ENCODE peak calls at places on chromosomes 6 and 20, in five cellular contexts. One of them, this sample, is unnamed.

GRCh38 chr6:37021356-37022129 is 16.1 kb downstream of the FGD2 start:
- DNase-seq in nucleus accumbens: no peak
- DNase-seq in heart left ventricle: no peak
- DNase-seq in NCI-H2081: no peak
- DNase-seq in GM23248: peak
- DNase-seq in this sample: no peak

GRCh38 chr20:56614196-56614595 is 14.9 kb upstream of the TFAP2C start:
- DNase-seq in GM23248: no peak
- DNase-seq in NCI-H2081: no peak
- DNase-seq in heart left ventricle: no peak
- DNase-seq in nucleus accumbens: no peak
- DNase-seq in this sample: no peak

GRCh38 chr20:34534391-34535165 is 18.4 kb downstream of the DYNLRB1 start:
- DNase-seq in heart left ventricle: no peak
- DNase-seq in GM23248: no peak
- DNase-seq in nucleus accumbens: no peak
- DNase-seq in NCI-H2081: no peak
- DNase-seq in this sample: no peak

GRCh38 chr6:52363222-52363867 is 1.4 kb downstream of the PAQR8 start:
- DNase-seq in nucleus accumbens: no peak
- DNase-seq in heart left ventricle: no peak
- DNase-seq in GM23248: peak
- DNase-seq in NCI-H2081: no peak
- DNase-seq in this sample: no peak

GRCh38 chr6:70124882-70125535 is 177.9 kb downstream of the COL9A1 start:
- DNase-seq in nucleus accumbens: no peak
- DNase-seq in GM23248: peak
- DNase-seq in NCI-H2081: no peak
- DNase-seq in heart left ventricle: no peak
- DNase-seq in this sample: no peak

GRCh38 chr6:147564556-147564955 is 56.1 kb downstream of the SAMD5 start:
- DNase-seq in nucleus accumbens: no peak
- DNase-seq in GM23248: peak
- DNase-seq in heart left ventricle: no peak
- DNase-seq in NCI-H2081: no peak
- DNase-seq in this sample: no peak

GRCh38 chr6:166379800-166380199 is 2.9 kb downstream of the MPC1 start:
- DNase-seq in heart left ventricle: no peak
- DNase-seq in nucleus accumbens: no peak
- DNase-seq in GM23248: no peak
- DNase-seq in NCI-H2081: no peak
- DNase-seq in this sample: no peak

GRCh38 chr20:6940052-6940451 is 172.6 kb downstream of the BMP2 start:
- DNase-seq in GM23248: peak
- DNase-seq in nucleus accumbens: no peak
- DNase-seq in NCI-H2081: no peak
- DNase-seq in heart left ventricle: no peak
- DNase-seq in this sample: no peak

GRCh38 chr6:30171677-30172471 is 8.5 kb downstream of the TRIM15 start:
- DNase-seq in GM23248: peak
- DNase-seq in heart left ventricle: no peak
- DNase-seq in NCI-H2081: no peak
- DNase-seq in nucleus accumbens: no peak
- DNase-seq in this sample: peak

This sample was measured in brain pericyte.